ENCODE peak calls at places on chromosomes 13 and 19, in nine cellular contexts. One of them, this sample, is unnamed. For H3K4me1 and H3K36me3, the result is how much of the 10 kb centered on the place peaks cover.

GRCh38 chr19:44308011-44308410 is 3.2 kb upstream of the ZNF235 start:
- DNase-seq in PC-3: peak
- DNase-seq in GM23338: no peak
- DNase-seq in left ventricle myocardium inferior: no peak
- DNase-seq in tibial nerve: no peak
- DNase-seq in neuronal stem cell: no peak
- DNase-seq in GM23248: peak
- DNase-seq in psoas muscle: no peak
- DNase-seq in PC-9: no peak
- DNase-seq in this sample: no peak

GRCh38 chr13:94192576-94192975 is 286.9 kb downstream of the DCT start:
- DNase-seq in GM23248: peak
- DNase-seq in neuronal stem cell: peak
- DNase-seq in PC-3: peak
- DNase-seq in psoas muscle: no peak
- DNase-seq in tibial nerve: no peak
- DNase-seq in GM23338: peak
- DNase-seq in left ventricle myocardium inferior: no peak
- DNase-seq in PC-9: no peak
- DNase-seq in this sample: no peak

GRCh38 chr13:59750860-59751259 is 412.9 kb downstream of the DIAPH3 start:
- DNase-seq in PC-3: no peak
- DNase-seq in left ventricle myocardium inferior: no peak
- DNase-seq in GM23248: peak
- DNase-seq in GM23338: peak
- DNase-seq in PC-9: no peak
- DNase-seq in psoas muscle: no peak
- DNase-seq in neuronal stem cell: peak
- DNase-seq in tibial nerve: no peak
- DNase-seq in this sample: no peak

GRCh38 chr13:39362652-39363390 is 240.2 kb downstream of the LHFPL6 start:
- DNase-seq in PC-9: no peak
- DNase-seq in neuronal stem cell: no peak
- DNase-seq in GM23338: no peak
- DNase-seq in PC-3: peak
- DNase-seq in psoas muscle: no peak
- DNase-seq in left ventricle myocardium inferior: no peak
- DNase-seq in tibial nerve: no peak
- DNase-seq in GM23248: peak
- DNase-seq in this sample: no peak

GRCh38 chr19:7923295-7924191 is 2.4 kb downstream of the CTXN1 start:
- DNase-seq in PC-3: no peak
- DNase-seq in GM23338: no peak
- DNase-seq in left ventricle myocardium inferior: no peak
- DNase-seq in psoas muscle: peak
- DNase-seq in GM23248: no peak
- DNase-seq in PC-9: no peak
- DNase-seq in tibial nerve: no peak
- DNase-seq in neuronal stem cell: no peak
- DNase-seq in this sample: no peak

GRCh38 chr19:7831452-7831851 is 1.4 kb downstream of the EVI5L start:
- DNase-seq in PC-9: no peak
- DNase-seq in GM23338: peak
- DNase-seq in left ventricle myocardium inferior: no peak
- DNase-seq in PC-3: peak
- DNase-seq in psoas muscle: no peak
- DNase-seq in GM23248: peak
- DNase-seq in neuronal stem cell: peak
- DNase-seq in tibial nerve: no peak
- DNase-seq in this sample: no peak

GRCh38 chr13:75869981-75870380 is 233.9 kb downstream of the LMO7 start:
- DNase-seq in tibial nerve: no peak
- DNase-seq in PC-3: no peak
- DNase-seq in psoas muscle: no peak
- DNase-seq in PC-9: no peak
- DNase-seq in left ventricle myocardium inferior: no peak
- DNase-seq in GM23248: no peak
- DNase-seq in neuronal stem cell: no peak
- DNase-seq in GM23338: no peak
- DNase-seq in this sample: peak

GRCh38 chr13:89375839-89376238 is 1704.7 kb downstream of the SLITRK5 start:
- DNase-seq in GM23338: no peak
- DNase-seq in PC-3: peak
- DNase-seq in GM23248: peak
- DNase-seq in left ventricle myocardium inferior: no peak
- DNase-seq in tibial nerve: no peak
- DNase-seq in PC-9: no peak
- DNase-seq in neuronal stem cell: no peak
- DNase-seq in psoas muscle: no peak
- DNase-seq in this sample: no peak

GRCh38 chr13:24863748-24864540 is 100.0 kb downstream of the RNF17 start:
- DNase-seq in GM23338: no peak
- DNase-seq in psoas muscle: no peak
- DNase-seq in PC-3: no peak
- DNase-seq in left ventricle myocardium inferior: no peak
- DNase-seq in tibial nerve: no peak
- DNase-seq in PC-9: no peak
- DNase-seq in GM23248: no peak
- DNase-seq in neuronal stem cell: no peak
- DNase-seq in this sample: no peak

GRCh38 chr19:55113570-55114039 is 3.8 kb downstream of the PPP1R12C start:
- DNase-seq in PC-9: no peak
- DNase-seq in left ventricle myocardium inferior: peak
- DNase-seq in psoas muscle: peak
- DNase-seq in GM23248: peak
- DNase-seq in neuronal stem cell: peak
- DNase-seq in tibial nerve: peak
- DNase-seq in PC-3: no peak
- DNase-seq in GM23338: peak
- DNase-seq in this sample: no peak

GRCh38 chr19:16804176-16804575 is 25.0 kb upstream of the SIN3B start:
- DNase-seq in tibial nerve: no peak
- DNase-seq in GM23338: no peak
- DNase-seq in PC-3: no peak
- DNase-seq in GM23248: no peak
- DNase-seq in PC-9: peak
- DNase-seq in left ventricle myocardium inferior: no peak
- DNase-seq in neuronal stem cell: no peak
- DNase-seq in psoas muscle: no peak
- DNase-seq in this sample: no peak

GRCh38 chr19:13143135-13143534 is 7.0 kb downstream of the STX10 start:
- DNase-seq in PC-9: peak
- DNase-seq in psoas muscle: no peak
- DNase-seq in PC-3: peak
- DNase-seq in tibial nerve: no peak
- DNase-seq in GM23248: peak
- DNase-seq in left ventricle myocardium inferior: no peak
- DNase-seq in GM23338: no peak
- DNase-seq in neuronal stem cell: no peak
- DNase-seq in this sample: no peak

GRCh38 chr13:28864544-28864943 is 44.4 kb downstream of the MTUS2 start:
- DNase-seq in left ventricle myocardium inferior: no peak
- DNase-seq in psoas muscle: no peak
- DNase-seq in GM23248: no peak
- DNase-seq in neuronal stem cell: no peak
- DNase-seq in PC-9: no peak
- DNase-seq in tibial nerve: no peak
- DNase-seq in GM23338: no peak
- DNase-seq in PC-3: no peak
- DNase-seq in this sample: no peak

GRCh38 chr19:21483589-21484170 is 21.7 kb upstream of the ZNF429 start:
- DNase-seq in neuronal stem cell: no peak
- DNase-seq in GM23338: peak
- DNase-seq in tibial nerve: peak
- DNase-seq in GM23248: peak
- DNase-seq in left ventricle myocardium inferior: peak
- DNase-seq in PC-9: no peak
- DNase-seq in PC-3: no peak
- DNase-seq in psoas muscle: peak
- DNase-seq in this sample: peak

GRCh38 chr13:48930933-48931332 is 44.8 kb upstream of the FNDC3A start:
- DNase-seq in PC-9: no peak
- DNase-seq in GM23248: no peak
- DNase-seq in tibial nerve: no peak
- DNase-seq in psoas muscle: no peak
- DNase-seq in GM23338: no peak
- DNase-seq in PC-3: no peak
- DNase-seq in left ventricle myocardium inferior: no peak
- DNase-seq in neuronal stem cell: no peak
- DNase-seq in this sample: no peak

GRCh38 chr19:8209965-8210659 is 942 bp downstream of the CERS4 start:
- DNase-seq in left ventricle myocardium inferior: no peak
- DNase-seq in GM23338: peak
- DNase-seq in tibial nerve: no peak
- DNase-seq in PC-3: no peak
- DNase-seq in GM23248: no peak
- DNase-seq in PC-9: no peak
- DNase-seq in neuronal stem cell: no peak
- DNase-seq in psoas muscle: no peak
- DNase-seq in this sample: no peak

GRCh38 chr13:39411501-39411900 is 191.5 kb downstream of the LHFPL6 start:
- DNase-seq in psoas muscle: no peak
- DNase-seq in left ventricle myocardium inferior: no peak
- DNase-seq in GM23338: no peak
- DNase-seq in PC-9: no peak
- DNase-seq in neuronal stem cell: no peak
- DNase-seq in GM23248: peak
- DNase-seq in tibial nerve: no peak
- DNase-seq in PC-3: no peak
- DNase-seq in this sample: no peak

GRCh38 chr19:5504115-5504514 is 48.9 kb downstream of the ZNRF4 start:
- DNase-seq in psoas muscle: no peak
- DNase-seq in neuronal stem cell: no peak
- DNase-seq in PC-3: peak
- DNase-seq in left ventricle myocardium inferior: no peak
- DNase-seq in PC-9: no peak
- DNase-seq in GM23248: no peak
- DNase-seq in tibial nerve: no peak
- DNase-seq in GM23338: peak
- DNase-seq in this sample: no peak

GRCh38 chr13:51623473-51623872 is 39.2 kb downstream of the WDFY2 start:
- DNase-seq in GM23338: no peak
- DNase-seq in neuronal stem cell: no peak
- DNase-seq in PC-3: no peak
- DNase-seq in GM23248: no peak
- DNase-seq in psoas muscle: no peak
- DNase-seq in left ventricle myocardium inferior: no peak
- DNase-seq in PC-9: no peak
- DNase-seq in tibial nerve: no peak
- DNase-seq in this sample: no peak
- H3K4me1 ChIP-seq in GM23338: under half
- H3K4me1 ChIP-seq in neuronal stem cell: under half
- H3K4me1 ChIP-seq in PC-3: under half
- H3K4me1 ChIP-seq in GM23248: half or more
- H3K4me1 ChIP-seq in psoas muscle: under half
- H3K4me1 ChIP-seq in left ventricle myocardium inferior: half or more
- H3K4me1 ChIP-seq in PC-9: under half
- H3K4me1 ChIP-seq in tibial nerve: half or more
- H3K4me1 ChIP-seq in this sample: under half

GRCh38 chr19:49436381-49437017 is 4.8 kb downstream of the SLC17A7 start:
- DNase-seq in left ventricle myocardium inferior: no peak
- DNase-seq in tibial nerve: no peak
- DNase-seq in GM23338: peak
- DNase-seq in PC-9: no peak
- DNase-seq in GM23248: peak
- DNase-seq in neuronal stem cell: no peak
- DNase-seq in PC-3: no peak
- DNase-seq in psoas muscle: no peak
- DNase-seq in this sample: no peak
- H3K4me3 ChIP-seq in left ventricle myocardium inferior: no peak
- H3K4me3 ChIP-seq in tibial nerve: no peak
- H3K4me3 ChIP-seq in GM23338: peak
- H3K4me3 ChIP-seq in PC-9: no peak
- H3K4me3 ChIP-seq in GM23248: no peak
- H3K4me3 ChIP-seq in neuronal stem cell: no peak
- H3K4me3 ChIP-seq in PC-3: no peak
- H3K4me3 ChIP-seq in psoas muscle: no peak
- H3K4me3 ChIP-seq in this sample: no peak

DNA sequence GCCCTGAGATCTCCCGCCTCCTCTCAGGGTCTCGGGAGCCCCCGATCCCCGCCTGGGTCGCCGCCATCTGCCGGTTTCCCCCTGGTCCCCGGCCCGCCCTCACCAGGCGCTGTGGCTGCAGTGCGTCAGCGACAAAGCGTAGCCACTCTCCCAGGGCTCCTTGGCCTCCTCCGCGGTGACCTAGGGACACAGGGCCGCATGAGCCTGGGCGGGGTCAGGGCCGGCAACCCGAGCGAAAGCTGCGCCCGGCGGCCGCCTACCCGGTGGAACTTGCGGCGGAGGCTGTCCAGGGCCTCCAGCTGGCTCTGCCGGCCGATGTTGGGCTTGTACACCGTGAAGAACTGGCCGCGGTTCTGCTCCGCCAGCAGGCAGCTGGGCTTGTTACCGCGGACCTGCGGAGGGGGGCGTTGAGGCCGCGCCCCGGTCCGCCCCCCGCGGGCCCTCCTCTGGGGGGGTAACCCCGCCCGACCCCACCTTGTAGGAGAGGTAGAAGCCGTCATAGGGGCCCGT is 5.3 kb downstream of the GPX4 start:
- DNase-seq in PC-3: no peak
- DNase-seq in GM23338: no peak
- DNase-seq in neuronal stem cell: no peak
- DNase-seq in tibial nerve: no peak
- DNase-seq in psoas muscle: no peak
- DNase-seq in PC-9: no peak
- DNase-seq in GM23248: peak
- DNase-seq in left ventricle myocardium inferior: no peak
- DNase-seq in this sample: no peak
- H3K36me3 ChIP-seq in PC-3: under half
- H3K36me3 ChIP-seq in GM23338: under half
- H3K36me3 ChIP-seq in neuronal stem cell: half or more
- H3K36me3 ChIP-seq in tibial nerve: half or more
- H3K36me3 ChIP-seq in psoas muscle: half or more
- H3K36me3 ChIP-seq in PC-9: under half
- H3K36me3 ChIP-seq in GM23248: under half
- H3K36me3 ChIP-seq in left ventricle myocardium inferior: half or more
- H3K36me3 ChIP-seq in this sample: half or more

DNA sequence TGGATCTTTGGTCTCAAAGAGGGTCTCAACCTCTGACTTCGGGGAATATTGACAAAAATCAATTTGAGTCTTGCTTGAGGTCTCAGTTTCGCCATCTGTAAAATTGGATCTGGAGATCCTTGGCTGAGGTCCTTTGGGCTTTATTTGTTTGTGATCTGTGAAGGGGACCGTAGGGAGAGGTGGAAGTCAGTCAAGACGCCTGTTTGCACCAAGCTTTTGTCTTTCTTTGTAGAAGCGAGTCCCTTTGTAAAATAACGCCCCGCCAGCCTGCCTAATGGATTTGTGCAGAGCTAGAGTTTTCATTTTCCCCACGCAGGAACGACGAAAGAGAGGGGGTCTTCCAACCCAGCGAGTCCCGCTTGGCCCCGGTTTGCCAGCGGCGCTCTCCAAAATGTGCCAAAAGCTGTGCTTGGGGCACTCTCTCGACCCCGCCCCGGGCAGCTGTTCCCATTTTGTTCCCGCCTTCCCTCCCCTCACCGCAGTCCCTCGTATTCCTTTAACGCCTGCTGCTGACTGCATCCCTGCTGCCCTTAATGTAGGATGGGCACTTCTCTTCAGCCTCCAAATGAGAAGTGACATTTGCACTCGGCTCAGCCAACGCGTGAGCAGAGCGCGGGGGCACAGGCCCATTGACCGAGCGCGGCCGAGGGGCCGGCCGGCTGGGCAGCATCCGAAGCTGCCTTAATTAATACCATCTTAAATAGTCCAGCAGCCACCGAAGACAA is 13.0 kb downstream of the ZIC5 start:
- DNase-seq in GM23248: no peak
- DNase-seq in left ventricle myocardium inferior: no peak
- DNase-seq in GM23338: peak
- DNase-seq in PC-9: no peak
- DNase-seq in psoas muscle: no peak
- DNase-seq in tibial nerve: no peak
- DNase-seq in neuronal stem cell: no peak
- DNase-seq in PC-3: no peak
- DNase-seq in this sample: no peak
- H3K4me1 ChIP-seq in GM23248: under half
- H3K4me1 ChIP-seq in left ventricle myocardium inferior: under half
- H3K4me1 ChIP-seq in GM23338: half or more
- H3K4me1 ChIP-seq in PC-9: under half
- H3K4me1 ChIP-seq in psoas muscle: under half
- H3K4me1 ChIP-seq in tibial nerve: half or more
- H3K4me1 ChIP-seq in neuronal stem cell: under half
- H3K4me1 ChIP-seq in PC-3: under half
- H3K4me1 ChIP-seq in this sample: under half

This sample was measured in naive thymus-derived CD4-positive, alpha-beta T cell.